ENCODE peak calls at places on chromosomes 16 and 17, in nine cellular contexts. One of them, this sample, is unnamed.

GRCh38 chr17:81676906-81677305 is 6.7 kb downstream of the ARL16 start:
- DNase-seq in cardiac fibroblast: no peak
- DNase-seq in fibroblast of pulmonary artery: no peak
- DNase-seq in tibial artery: no peak
- DNase-seq in AG09309: no peak
- DNase-seq in psoas muscle: peak
- DNase-seq in fibroblast of lung: no peak
- DNase-seq in bronchial epithelial cell: no peak
- DNase-seq in SK-N-SH: peak
- DNase-seq in this sample: no peak

GRCh38 chr16:53745753-53746258 is 41.9 kb downstream of the FTO start:
- DNase-seq in cardiac fibroblast: peak
- DNase-seq in fibroblast of pulmonary artery: peak
- DNase-seq in tibial artery: no peak
- DNase-seq in AG09309: no peak
- DNase-seq in psoas muscle: no peak
- DNase-seq in fibroblast of lung: peak
- DNase-seq in bronchial epithelial cell: peak
- DNase-seq in SK-N-SH: no peak
- DNase-seq in this sample: peak

GRCh38 chr17:17985555-17985954 is 12.9 kb downstream of the DRC3 start:
- DNase-seq in cardiac fibroblast: peak
- DNase-seq in fibroblast of pulmonary artery: peak
- DNase-seq in tibial artery: no peak
- DNase-seq in AG09309: no peak
- DNase-seq in psoas muscle: no peak
- DNase-seq in fibroblast of lung: no peak
- DNase-seq in bronchial epithelial cell: no peak
- DNase-seq in SK-N-SH: peak
- DNase-seq in this sample: no peak

GRCh38 chr17:32483451-32484019 is 3.3 kb upstream of the CDK5R1 start:
- DNase-seq in cardiac fibroblast: peak
- DNase-seq in fibroblast of pulmonary artery: peak
- DNase-seq in tibial artery: peak
- DNase-seq in AG09309: peak
- DNase-seq in psoas muscle: peak
- DNase-seq in fibroblast of lung: peak
- DNase-seq in bronchial epithelial cell: peak
- DNase-seq in SK-N-SH: peak
- DNase-seq in this sample: peak

GRCh38 chr17:72560303-72561247 is 439.8 kb downstream of the SOX9 start:
- DNase-seq in cardiac fibroblast: peak
- DNase-seq in fibroblast of pulmonary artery: peak
- DNase-seq in tibial artery: no peak
- DNase-seq in AG09309: no peak
- DNase-seq in psoas muscle: no peak
- DNase-seq in fibroblast of lung: peak
- DNase-seq in bronchial epithelial cell: peak
- DNase-seq in SK-N-SH: peak
- DNase-seq in this sample: peak

GRCh38 chr17:2102931-2103398 is 48.1 kb downstream of the HIC1 start:
- DNase-seq in cardiac fibroblast: peak
- DNase-seq in fibroblast of pulmonary artery: peak
- DNase-seq in tibial artery: peak
- DNase-seq in AG09309: no peak
- DNase-seq in psoas muscle: no peak
- DNase-seq in fibroblast of lung: peak
- DNase-seq in bronchial epithelial cell: peak
- DNase-seq in SK-N-SH: no peak
- DNase-seq in this sample: peak

GRCh38 chr17:46995841-46996571 is 17.0 kb upstream of the RPRML start:
- DNase-seq in cardiac fibroblast: peak
- DNase-seq in fibroblast of pulmonary artery: peak
- DNase-seq in tibial artery: no peak
- DNase-seq in AG09309: peak
- DNase-seq in psoas muscle: no peak
- DNase-seq in fibroblast of lung: peak
- DNase-seq in bronchial epithelial cell: peak
- DNase-seq in SK-N-SH: no peak
- DNase-seq in this sample: peak

GRCh38 chr17:60158751-60159478 is 9.1 kb downstream of the CA4 start:
- DNase-seq in cardiac fibroblast: peak
- DNase-seq in fibroblast of pulmonary artery: peak
- DNase-seq in tibial artery: no peak
- DNase-seq in AG09309: no peak
- DNase-seq in psoas muscle: no peak
- DNase-seq in fibroblast of lung: no peak
- DNase-seq in bronchial epithelial cell: no peak
- DNase-seq in SK-N-SH: peak
- DNase-seq in this sample: no peak

GRCh38 chr16:61581417-61582046 is 454.7 kb downstream of the CDH8 start:
- DNase-seq in cardiac fibroblast: no peak
- DNase-seq in fibroblast of pulmonary artery: no peak
- DNase-seq in tibial artery: no peak
- DNase-seq in AG09309: no peak
- DNase-seq in psoas muscle: peak
- DNase-seq in fibroblast of lung: no peak
- DNase-seq in bronchial epithelial cell: no peak
- DNase-seq in SK-N-SH: no peak
- DNase-seq in this sample: no peak

GRCh38 chr17:64064331-64064730 is 43.9 kb upstream of the ICAM2 start:
- DNase-seq in cardiac fibroblast: no peak
- DNase-seq in fibroblast of pulmonary artery: no peak
- DNase-seq in tibial artery: no peak
- DNase-seq in AG09309: no peak
- DNase-seq in psoas muscle: no peak
- DNase-seq in fibroblast of lung: peak
- DNase-seq in bronchial epithelial cell: peak
- DNase-seq in SK-N-SH: no peak
- DNase-seq in this sample: no peak

GRCh38 chr16:89709166-89709565 is 7.7 kb upstream of the SPATA2L start:
- DNase-seq in cardiac fibroblast: no peak
- DNase-seq in fibroblast of pulmonary artery: no peak
- DNase-seq in tibial artery: no peak
- DNase-seq in AG09309: no peak
- DNase-seq in psoas muscle: no peak
- DNase-seq in fibroblast of lung: no peak
- DNase-seq in bronchial epithelial cell: no peak
- DNase-seq in SK-N-SH: no peak
- DNase-seq in this sample: no peak

GRCh38 chr17:3027786-3028532 is 35.4 kb downstream of the OR1D5 start:
- DNase-seq in cardiac fibroblast: no peak
- DNase-seq in fibroblast of pulmonary artery: no peak
- DNase-seq in tibial artery: no peak
- DNase-seq in AG09309: no peak
- DNase-seq in psoas muscle: peak
- DNase-seq in fibroblast of lung: no peak
- DNase-seq in bronchial epithelial cell: no peak
- DNase-seq in SK-N-SH: no peak
- DNase-seq in this sample: no peak

GRCh38 chr16:13403326-13403725 is 501.9 kb downstream of the SHISA9 start:
- DNase-seq in cardiac fibroblast: no peak
- DNase-seq in fibroblast of pulmonary artery: no peak
- DNase-seq in tibial artery: no peak
- DNase-seq in AG09309: no peak
- DNase-seq in psoas muscle: no peak
- DNase-seq in fibroblast of lung: no peak
- DNase-seq in bronchial epithelial cell: no peak
- DNase-seq in SK-N-SH: no peak
- DNase-seq in this sample: no peak

GRCh38 chr17:66381701-66382362 is 79.4 kb downstream of the PRKCA start:
- DNase-seq in cardiac fibroblast: no peak
- DNase-seq in fibroblast of pulmonary artery: no peak
- DNase-seq in tibial artery: no peak
- DNase-seq in AG09309: no peak
- DNase-seq in psoas muscle: no peak
- DNase-seq in fibroblast of lung: no peak
- DNase-seq in bronchial epithelial cell: no peak
- DNase-seq in SK-N-SH: no peak
- DNase-seq in this sample: no peak

GRCh38 chr16:10862432-10862831 is 14.6 kb upstream of the CIITA start:
- DNase-seq in cardiac fibroblast: peak
- DNase-seq in fibroblast of pulmonary artery: peak
- DNase-seq in tibial artery: peak
- DNase-seq in AG09309: peak
- DNase-seq in psoas muscle: no peak
- DNase-seq in fibroblast of lung: peak
- DNase-seq in bronchial epithelial cell: peak
- DNase-seq in SK-N-SH: no peak
- DNase-seq in this sample: peak

GRCh38 chr16:80743273-80743672 is 61.1 kb downstream of the CDYL2 start:
- DNase-seq in cardiac fibroblast: no peak
- DNase-seq in fibroblast of pulmonary artery: no peak
- DNase-seq in tibial artery: no peak
- DNase-seq in AG09309: no peak
- DNase-seq in psoas muscle: no peak
- DNase-seq in fibroblast of lung: peak
- DNase-seq in bronchial epithelial cell: no peak
- DNase-seq in SK-N-SH: no peak
- DNase-seq in this sample: no peak

GRCh38 chr16:87507351-87508069 is 14.7 kb upstream of the ZCCHC14 start:
- DNase-seq in cardiac fibroblast: peak
- DNase-seq in fibroblast of pulmonary artery: peak
- DNase-seq in tibial artery: no peak
- DNase-seq in AG09309: no peak
- DNase-seq in psoas muscle: no peak
- DNase-seq in fibroblast of lung: no peak
- DNase-seq in bronchial epithelial cell: no peak
- DNase-seq in SK-N-SH: no peak
- DNase-seq in this sample: no peak

GRCh38 chr16:58332997-58333700 is 38.3 kb upstream of the PRSS54 start:
- DNase-seq in cardiac fibroblast: no peak
- DNase-seq in fibroblast of pulmonary artery: no peak
- DNase-seq in tibial artery: no peak
- DNase-seq in AG09309: no peak
- DNase-seq in psoas muscle: no peak
- DNase-seq in fibroblast of lung: no peak
- DNase-seq in bronchial epithelial cell: no peak
- DNase-seq in SK-N-SH: no peak
- DNase-seq in this sample: no peak

GRCh38 chr16:31404353-31405064 is 11.4 kb downstream of the ITGAD start:
- DNase-seq in cardiac fibroblast: peak
- DNase-seq in fibroblast of pulmonary artery: peak
- DNase-seq in tibial artery: no peak
- DNase-seq in AG09309: no peak
- DNase-seq in psoas muscle: no peak
- DNase-seq in fibroblast of lung: peak
- DNase-seq in bronchial epithelial cell: no peak
- DNase-seq in SK-N-SH: no peak
- DNase-seq in this sample: no peak

GRCh38 chr17:1558401-1558800 is 4.2 kb downstream of the PITPNA start:
- DNase-seq in cardiac fibroblast: no peak
- DNase-seq in fibroblast of pulmonary artery: no peak
- DNase-seq in tibial artery: no peak
- DNase-seq in AG09309: no peak
- DNase-seq in psoas muscle: no peak
- DNase-seq in fibroblast of lung: no peak
- DNase-seq in bronchial epithelial cell: no peak
- DNase-seq in SK-N-SH: no peak
- DNase-seq in this sample: no peak

GRCh38 chr17:80995131-80995530 is 3.5 kb downstream of the CHMP6 start:
- DNase-seq in cardiac fibroblast: no peak
- DNase-seq in fibroblast of pulmonary artery: no peak
- DNase-seq in tibial artery: no peak
- DNase-seq in AG09309: no peak
- DNase-seq in psoas muscle: no peak
- DNase-seq in fibroblast of lung: no peak
- DNase-seq in bronchial epithelial cell: no peak
- DNase-seq in SK-N-SH: peak
- DNase-seq in this sample: no peak

GRCh38 chr16:72635104-72635503 is 412.8 kb downstream of the ZFHX3 start:
- DNase-seq in cardiac fibroblast: no peak
- DNase-seq in fibroblast of pulmonary artery: no peak
- DNase-seq in tibial artery: no peak
- DNase-seq in AG09309: no peak
- DNase-seq in psoas muscle: no peak
- DNase-seq in fibroblast of lung: no peak
- DNase-seq in bronchial epithelial cell: peak
- DNase-seq in SK-N-SH: no peak
- DNase-seq in this sample: no peak

GRCh38 chr16:3655030-3655790 is 719 bp downstream of the DNASE1 start:
- DNase-seq in cardiac fibroblast: no peak
- DNase-seq in fibroblast of pulmonary artery: no peak
- DNase-seq in tibial artery: peak
- DNase-seq in AG09309: no peak
- DNase-seq in psoas muscle: peak
- DNase-seq in fibroblast of lung: no peak
- DNase-seq in bronchial epithelial cell: no peak
- DNase-seq in SK-N-SH: peak
- DNase-seq in this sample: no peak
- H3K4me3 ChIP-seq in cardiac fibroblast: no peak
- H3K4me3 ChIP-seq in fibroblast of pulmonary artery: no peak
- H3K4me3 ChIP-seq in tibial artery: no peak
- H3K4me3 ChIP-seq in AG09309: no peak
- H3K4me3 ChIP-seq in psoas muscle: no peak
- H3K4me3 ChIP-seq in fibroblast of lung: no peak
- H3K4me3 ChIP-seq in bronchial epithelial cell: no peak
- H3K4me3 ChIP-seq in SK-N-SH: no peak
- H3K4me3 ChIP-seq in this sample: no peak

DNA sequence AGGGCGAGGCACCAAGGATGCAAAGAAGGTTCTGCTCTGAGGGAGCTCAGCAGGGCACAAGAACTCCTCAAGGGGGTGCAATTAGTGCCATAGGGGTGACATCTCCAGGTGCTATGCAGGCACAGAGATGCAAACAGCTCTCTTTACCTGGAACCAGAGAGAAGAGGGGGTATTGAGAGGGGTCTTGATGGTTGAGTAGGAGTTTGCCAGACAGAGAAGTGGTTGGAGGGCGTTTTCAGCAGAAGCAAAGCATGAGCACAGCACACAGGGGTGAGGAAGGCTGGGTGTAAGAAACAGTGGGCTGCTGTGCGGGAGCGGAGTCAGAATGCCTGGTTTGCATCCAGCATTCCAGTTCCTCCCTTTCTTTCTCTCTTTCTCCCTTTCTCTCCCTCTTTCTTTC is 81.8 kb upstream of the LHX1 start:
- DNase-seq in cardiac fibroblast: no peak
- DNase-seq in fibroblast of pulmonary artery: no peak
- DNase-seq in tibial artery: no peak
- DNase-seq in AG09309: no peak
- DNase-seq in psoas muscle: no peak
- DNase-seq in fibroblast of lung: no peak
- DNase-seq in bronchial epithelial cell: no peak
- DNase-seq in SK-N-SH: no peak
- DNase-seq in this sample: no peak
- TF ChIP-seq CTCF in cardiac fibroblast: no peak
- TF ChIP-seq CTCF in fibroblast of pulmonary artery: no peak
- TF ChIP-seq CTCF in tibial artery: no peak
- TF ChIP-seq CTCF in AG09309: no peak
- TF ChIP-seq CTCF in psoas muscle: no peak
- TF ChIP-seq CTCF in fibroblast of lung: no peak
- TF ChIP-seq CTCF in bronchial epithelial cell: no peak
- TF ChIP-seq CTCF in SK-N-SH: no peak
- TF ChIP-seq CTCF in this sample: no peak

GRCh38 chr17:44216674-44217073 is 2.8 kb downstream of the UBTF start:
- DNase-seq in cardiac fibroblast: no peak
- DNase-seq in fibroblast of pulmonary artery: no peak
- DNase-seq in tibial artery: no peak
- DNase-seq in AG09309: no peak
- DNase-seq in psoas muscle: peak
- DNase-seq in fibroblast of lung: no peak
- DNase-seq in bronchial epithelial cell: no peak
- DNase-seq in SK-N-SH: no peak
- DNase-seq in this sample: no peak
- H3K4me3 ChIP-seq in cardiac fibroblast: no peak
- H3K4me3 ChIP-seq in fibroblast of pulmonary artery: no peak
- H3K4me3 ChIP-seq in tibial artery: no peak
- H3K4me3 ChIP-seq in AG09309: no peak
- H3K4me3 ChIP-seq in psoas muscle: no peak
- H3K4me3 ChIP-seq in fibroblast of lung: no peak
- H3K4me3 ChIP-seq in bronchial epithelial cell: no peak
- H3K4me3 ChIP-seq in SK-N-SH: no peak
- H3K4me3 ChIP-seq in this sample: no peak

GRCh38 chr17:50613596-50613995 is 21.1 kb upstream of the ABCC3 start:
- DNase-seq in cardiac fibroblast: no peak
- DNase-seq in fibroblast of pulmonary artery: no peak
- DNase-seq in tibial artery: no peak
- DNase-seq in AG09309: no peak
- DNase-seq in psoas muscle: no peak
- DNase-seq in fibroblast of lung: no peak
- DNase-seq in bronchial epithelial cell: no peak
- DNase-seq in SK-N-SH: peak
- DNase-seq in this sample: no peak
- TF ChIP-seq CTCF in cardiac fibroblast: no peak
- TF ChIP-seq CTCF in fibroblast of pulmonary artery: no peak
- TF ChIP-seq CTCF in tibial artery: no peak
- TF ChIP-seq CTCF in AG09309: no peak
- TF ChIP-seq CTCF in psoas muscle: peak
- TF ChIP-seq CTCF in fibroblast of lung: peak
- TF ChIP-seq CTCF in bronchial epithelial cell: no peak
- TF ChIP-seq CTCF in SK-N-SH: no peak
- TF ChIP-seq CTCF in this sample: no peak